ENCODE peak calls at places on chromosomes 16 and 17, in five cellular contexts. B is fibroblast of lung; J is bronchial epithelial cell; Z is ureter; P is activated naive CD8-positive, alpha-beta T cell treated with anti-CD3 and anti-CD28 coated beads, Interleukin-2, amount 50 U/mL, for 24 hours. E is an unnamed sample.

GRCh38 chr16:77591347-77591746 is 131.0 kb upstream of the NUDT7 start:
- DNase-seq in B (no peak), J (no peak), Z (no peak), P (no peak), E (no peak)

GRCh38 chr17:42422958-42423712 is at the start of gene CAVIN1:
- DNase-seq in B (peak; percentile 98), J (peak; percentile 87), Z (peak; percentile 98), P (peak; percentile 34), E (peak; percentile 98)

GRCh38 chr17:40596261-40596919 is 31.1 kb upstream of the CCR7 start:
- DNase-seq in B (no peak), J (peak; percentile 4), Z (no peak), P (no peak), E (peak; percentile 10)

GRCh38 chr16:87645802-87646201 is 43.5 kb downstream of the JPH3 start:
- DNase-seq in B (no peak), J (no peak), Z (no peak), P (no peak), E (no peak)

GRCh38 chr17:7407033-7407432 is 612 bp upstream of the NLGN2 start:
- DNase-seq in B (no peak), J (no peak), Z (no peak), P (no peak), E (no peak)

GRCh38 chr17:9370464-9370863 is 205.2 kb downstream of the STX8 start:
- DNase-seq in B (peak; percentile 69), J (peak; percentile 74), Z (no peak), P (no peak), E (peak; percentile 62)

GRCh38 chr16:70688266-70688742 is 2.5 kb upstream of the MTSS2 start:
- DNase-seq in B (peak; percentile 39), J (no peak), Z (no peak), P (no peak), E (peak; percentile 59)

GRCh38 chr17:40340880-40341807 is 23.4 kb downstream of the GJD3 start:
- DNase-seq in B (peak; percentile 81), J (peak; percentile 58), Z (peak; percentile 91), P (peak; percentile 85), E (peak; percentile 73)

GRCh38 chr17:35368086-35368824 is 5.2 kb downstream of the SLFN11 start:
- DNase-seq in B (no peak), J (no peak), Z (no peak), P (peak; percentile 20), E (peak; percentile 22)

GRCh38 chr17:32445075-32445427 is 741 bp downstream of the PSMD11 start:
- DNase-seq in B (peak; percentile 81), J (peak; percentile 82), Z (no peak), P (peak; percentile 38), E (peak; percentile 71)

GRCh38 chr17:74361613-74362391 is at the start of gene BTBD17:
- DNase-seq in B (no peak), J (peak; percentile 15), Z (no peak), P (peak; percentile 61), E (no peak)

GRCh38 chr17:1007310-1008007 is 10.5 kb downstream of the TIMM22 start:
- DNase-seq in B (no peak), J (no peak), Z (no peak), P (no peak), E (no peak)

GRCh38 chr16:25553711-25554436 is 137.9 kb upstream of the HS3ST4 start:
- DNase-seq in B (peak; percentile 15), J (peak; percentile 81), Z (no peak), P (no peak), E (peak; percentile 17)

GRCh38 chr16:67327774-67328173 is 1.2 kb downstream of the LRRC36 start:
- DNase-seq in B (no peak), J (no peak), Z (no peak), P (no peak), E (no peak)

GRCh38 chr17:38867179-38867994 is 2.5 kb upstream of the LASP1 start:
- DNase-seq in B (peak; percentile 61), J (peak; percentile 51), Z (peak; percentile 75), P (peak; percentile 74), E (peak; percentile 68)

E was measured in IMR-90.